ENCODE peak calls at places on chromosomes 11 and 22, in six cellular contexts. One of them, this sample, is unnamed.
A peak's percentile ranks its signal among the peaks of the same experiment; 100 is the strongest.

GRCh38 chr11:78200553-78200952 is 11.8 kb downstream of the USP35 start:
- DNase-seq in iris pigment epithelial cell: no peak
- DNase-seq in stimulated activated CD4-positive, alpha-beta T cell treated with anti-CD3 and anti-CD28 coated beads, Interleukin-4, amount 100 ng/mL, for 48 hours: no peak
- DNase-seq in anterior cingulate cortex: no peak
- DNase-seq in colonic mucosa: no peak
- DNase-seq in activated CD8-positive, alpha-beta memory T cell treated with anti-CD3 and anti-CD28 coated beads, Interleukin-2, amount 50 U/mL, for 48 hours: no peak
- DNase-seq in this sample: no peak

GRCh38 chr11:130945945-130946344 is 29.7 kb upstream of the SNX19 start:
- DNase-seq in iris pigment epithelial cell: peak; percentile 80
- DNase-seq in stimulated activated CD4-positive, alpha-beta T cell treated with anti-CD3 and anti-CD28 coated beads, Interleukin-4, amount 100 ng/mL, for 48 hours: no peak
- DNase-seq in anterior cingulate cortex: no peak
- DNase-seq in colonic mucosa: no peak
- DNase-seq in activated CD8-positive, alpha-beta memory T cell treated with anti-CD3 and anti-CD28 coated beads, Interleukin-2, amount 50 U/mL, for 48 hours: no peak
- DNase-seq in this sample: no peak

GRCh38 chr22:46275455-46276129 is 7.8 kb downstream of the TTC38 start:
- DNase-seq in iris pigment epithelial cell: no peak
- DNase-seq in stimulated activated CD4-positive, alpha-beta T cell treated with anti-CD3 and anti-CD28 coated beads, Interleukin-4, amount 100 ng/mL, for 48 hours: no peak
- DNase-seq in anterior cingulate cortex: no peak
- DNase-seq in colonic mucosa: no peak
- DNase-seq in activated CD8-positive, alpha-beta memory T cell treated with anti-CD3 and anti-CD28 coated beads, Interleukin-2, amount 50 U/mL, for 48 hours: no peak
- DNase-seq in this sample: no peak

GRCh38 chr11:113316251-113316650 is 1.9 kb downstream of the TTC12 start:
- DNase-seq in iris pigment epithelial cell: no peak
- DNase-seq in stimulated activated CD4-positive, alpha-beta T cell treated with anti-CD3 and anti-CD28 coated beads, Interleukin-4, amount 100 ng/mL, for 48 hours: no peak
- DNase-seq in anterior cingulate cortex: no peak
- DNase-seq in colonic mucosa: no peak
- DNase-seq in activated CD8-positive, alpha-beta memory T cell treated with anti-CD3 and anti-CD28 coated beads, Interleukin-2, amount 50 U/mL, for 48 hours: no peak
- DNase-seq in this sample: no peak

GRCh38 chr11:43518407-43519165 is 159.9 kb downstream of the TTC17 start:
- DNase-seq in iris pigment epithelial cell: peak; percentile 67
- DNase-seq in stimulated activated CD4-positive, alpha-beta T cell treated with anti-CD3 and anti-CD28 coated beads, Interleukin-4, amount 100 ng/mL, for 48 hours: no peak
- DNase-seq in anterior cingulate cortex: no peak
- DNase-seq in colonic mucosa: no peak
- DNase-seq in activated CD8-positive, alpha-beta memory T cell treated with anti-CD3 and anti-CD28 coated beads, Interleukin-2, amount 50 U/mL, for 48 hours: no peak
- DNase-seq in this sample: no peak

GRCh38 chr22:30575011-30575671 is 676 bp upstream of the GAL3ST1 start:
- DNase-seq in iris pigment epithelial cell: no peak
- DNase-seq in stimulated activated CD4-positive, alpha-beta T cell treated with anti-CD3 and anti-CD28 coated beads, Interleukin-4, amount 100 ng/mL, for 48 hours: no peak
- DNase-seq in anterior cingulate cortex: peak; percentile 82
- DNase-seq in colonic mucosa: peak; percentile 27
- DNase-seq in activated CD8-positive, alpha-beta memory T cell treated with anti-CD3 and anti-CD28 coated beads, Interleukin-2, amount 50 U/mL, for 48 hours: no peak
- DNase-seq in this sample: no peak

GRCh38 chr11:17401316-17401715 is 12.9 kb upstream of the KCNJ11 start:
- DNase-seq in iris pigment epithelial cell: no peak
- DNase-seq in stimulated activated CD4-positive, alpha-beta T cell treated with anti-CD3 and anti-CD28 coated beads, Interleukin-4, amount 100 ng/mL, for 48 hours: no peak
- DNase-seq in anterior cingulate cortex: no peak
- DNase-seq in colonic mucosa: no peak
- DNase-seq in activated CD8-positive, alpha-beta memory T cell treated with anti-CD3 and anti-CD28 coated beads, Interleukin-2, amount 50 U/mL, for 48 hours: no peak
- DNase-seq in this sample: no peak

GRCh38 chr11:6362868-6363678 is 27.2 kb upstream of the SMPD1 start:
- DNase-seq in iris pigment epithelial cell: peak; percentile 81
- DNase-seq in stimulated activated CD4-positive, alpha-beta T cell treated with anti-CD3 and anti-CD28 coated beads, Interleukin-4, amount 100 ng/mL, for 48 hours: peak; percentile 69
- DNase-seq in anterior cingulate cortex: peak; percentile 56
- DNase-seq in colonic mucosa: peak; percentile 74
- DNase-seq in activated CD8-positive, alpha-beta memory T cell treated with anti-CD3 and anti-CD28 coated beads, Interleukin-2, amount 50 U/mL, for 48 hours: peak; percentile 84
- DNase-seq in this sample: peak; percentile 10

GRCh38 chr11:57279131-57279530 is 42.1 kb upstream of the APLNR start:
- DNase-seq in iris pigment epithelial cell: peak; percentile 74
- DNase-seq in stimulated activated CD4-positive, alpha-beta T cell treated with anti-CD3 and anti-CD28 coated beads, Interleukin-4, amount 100 ng/mL, for 48 hours: no peak
- DNase-seq in anterior cingulate cortex: no peak
- DNase-seq in colonic mucosa: no peak
- DNase-seq in activated CD8-positive, alpha-beta memory T cell treated with anti-CD3 and anti-CD28 coated beads, Interleukin-2, amount 50 U/mL, for 48 hours: no peak
- DNase-seq in this sample: no peak

GRCh38 chr11:1869427-1870325 is 16.8 kb downstream of the LSP1 start:
- DNase-seq in iris pigment epithelial cell: no peak
- DNase-seq in stimulated activated CD4-positive, alpha-beta T cell treated with anti-CD3 and anti-CD28 coated beads, Interleukin-4, amount 100 ng/mL, for 48 hours: no peak
- DNase-seq in anterior cingulate cortex: no peak
- DNase-seq in colonic mucosa: no peak
- DNase-seq in activated CD8-positive, alpha-beta memory T cell treated with anti-CD3 and anti-CD28 coated beads, Interleukin-2, amount 50 U/mL, for 48 hours: no peak
- DNase-seq in this sample: no peak

GRCh38 chr11:94964934-94965333 is 8.4 kb downstream of the CWC15 start:
- DNase-seq in iris pigment epithelial cell: no peak
- DNase-seq in stimulated activated CD4-positive, alpha-beta T cell treated with anti-CD3 and anti-CD28 coated beads, Interleukin-4, amount 100 ng/mL, for 48 hours: no peak
- DNase-seq in anterior cingulate cortex: no peak
- DNase-seq in colonic mucosa: no peak
- DNase-seq in activated CD8-positive, alpha-beta memory T cell treated with anti-CD3 and anti-CD28 coated beads, Interleukin-2, amount 50 U/mL, for 48 hours: no peak
- DNase-seq in this sample: no peak

GRCh38 chr11:57515332-57516060 is at the start of gene SLC43A1:
- DNase-seq in iris pigment epithelial cell: peak; percentile 68
- DNase-seq in stimulated activated CD4-positive, alpha-beta T cell treated with anti-CD3 and anti-CD28 coated beads, Interleukin-4, amount 100 ng/mL, for 48 hours: peak; percentile 33
- DNase-seq in anterior cingulate cortex: no peak
- DNase-seq in colonic mucosa: peak; percentile 72
- DNase-seq in activated CD8-positive, alpha-beta memory T cell treated with anti-CD3 and anti-CD28 coated beads, Interleukin-2, amount 50 U/mL, for 48 hours: peak; percentile 70
- DNase-seq in this sample: no peak

GRCh38 chr11:64842851-64843841 is 1.3 kb downstream of the CDC42BPG start:
- DNase-seq in iris pigment epithelial cell: no peak
- DNase-seq in stimulated activated CD4-positive, alpha-beta T cell treated with anti-CD3 and anti-CD28 coated beads, Interleukin-4, amount 100 ng/mL, for 48 hours: no peak
- DNase-seq in anterior cingulate cortex: no peak
- DNase-seq in colonic mucosa: peak; percentile 88
- DNase-seq in activated CD8-positive, alpha-beta memory T cell treated with anti-CD3 and anti-CD28 coated beads, Interleukin-2, amount 50 U/mL, for 48 hours: no peak
- DNase-seq in this sample: no peak

GRCh38 chr11:5476184-5476819 is 12.2 kb upstream of the OR52D1 start:
- DNase-seq in iris pigment epithelial cell: peak; percentile 49
- DNase-seq in stimulated activated CD4-positive, alpha-beta T cell treated with anti-CD3 and anti-CD28 coated beads, Interleukin-4, amount 100 ng/mL, for 48 hours: peak; percentile 13
- DNase-seq in anterior cingulate cortex: no peak
- DNase-seq in colonic mucosa: peak; percentile 34
- DNase-seq in activated CD8-positive, alpha-beta memory T cell treated with anti-CD3 and anti-CD28 coated beads, Interleukin-2, amount 50 U/mL, for 48 hours: no peak
- DNase-seq in this sample: no peak

GRCh38 chr11:117143390-117143789 is 697 bp upstream of the PAFAH1B2 start:
- DNase-seq in iris pigment epithelial cell: peak; percentile 73
- DNase-seq in stimulated activated CD4-positive, alpha-beta T cell treated with anti-CD3 and anti-CD28 coated beads, Interleukin-4, amount 100 ng/mL, for 48 hours: no peak
- DNase-seq in anterior cingulate cortex: peak; percentile 30
- DNase-seq in colonic mucosa: peak; percentile 73
- DNase-seq in activated CD8-positive, alpha-beta memory T cell treated with anti-CD3 and anti-CD28 coated beads, Interleukin-2, amount 50 U/mL, for 48 hours: peak; percentile 58
- DNase-seq in this sample: no peak

GRCh38 chr11:63998558-63999348 is 12.5 kb downstream of the OTUB1 start:
- DNase-seq in iris pigment epithelial cell: no peak
- DNase-seq in stimulated activated CD4-positive, alpha-beta T cell treated with anti-CD3 and anti-CD28 coated beads, Interleukin-4, amount 100 ng/mL, for 48 hours: peak; percentile 12
- DNase-seq in anterior cingulate cortex: no peak
- DNase-seq in colonic mucosa: no peak
- DNase-seq in activated CD8-positive, alpha-beta memory T cell treated with anti-CD3 and anti-CD28 coated beads, Interleukin-2, amount 50 U/mL, for 48 hours: no peak
- DNase-seq in this sample: no peak